ENCODE peak calls at places on chromosomes 3 and 15, in eight cellular contexts. O, Z, W, F, Q, B, E and U are unnamed samples.

GRCh38 chr3:45547764-45548683 is 46.5 kb upstream of the LIMD1 start:
- DNase-seq in O (no peak), Z (no peak), W (no peak), F (no peak), Q (peak; percentile 98), B (no peak), E (peak; percentile 51), U (peak; percentile 40)

GRCh38 chr15:40308844-40309189 is 1.1 kb upstream of the PLCB2 start:
- DNase-seq in O (no peak), Z (peak; percentile 33), W (no peak), F (no peak), Q (no peak), B (no peak), E (no peak), U (peak; percentile 91)

GRCh38 chr15:66115568-66116206 is 137.9 kb downstream of the MEGF11 start:
- DNase-seq in O (peak; percentile 31), Z (no peak), W (no peak), F (no peak), Q (no peak), B (peak; percentile 25), E (no peak), U (no peak)

GRCh38 chr3:54599741-54600140 is 328.1 kb downstream of the LRTM1 start:
- DNase-seq in O (no peak), Z (no peak), W (no peak), F (no peak), Q (no peak), B (no peak), E (no peak), U (no peak)

GRCh38 chr3:179421500-179421899 is 29.8 kb downstream of the GNB4 start:
- DNase-seq in O (peak; percentile 9), Z (no peak), W (peak; percentile 65), F (no peak), Q (no peak), B (no peak), E (no peak), U (peak; percentile 10)

GRCh38 chr3:24943961-24944360 is 449.3 kb upstream of the THRB start:
- DNase-seq in O (no peak), Z (no peak), W (no peak), F (no peak), Q (no peak), B (no peak), E (no peak), U (no peak)

GRCh38 chr15:94579261-94579660 is 347.9 kb downstream of the MCTP2 start:
- DNase-seq in O (no peak), Z (no peak), W (no peak), F (no peak), Q (no peak), B (no peak), E (no peak), U (no peak)

GRCh38 chr3:143366672-143367071 is 247.1 kb downstream of the CHST2 start:
- DNase-seq in O (no peak), Z (no peak), W (no peak), F (no peak), Q (no peak), B (no peak), E (no peak), U (peak; percentile 45)

GRCh38 chr15:67070150-67070549 is 4.7 kb downstream of the SMAD3 start:
- DNase-seq in O (no peak), Z (no peak), W (no peak), F (no peak), Q (no peak), B (no peak), E (no peak), U (no peak)

GRCh38 chr3:12479919-12480425 is 4.3 kb upstream of the TSEN2 start:
- DNase-seq in O (peak; percentile 84), Z (no peak), W (peak; percentile 64), F (no peak), Q (no peak), B (peak; percentile 86), E (no peak), U (peak; percentile 67)

GRCh38 chr3:52051444-52051843 is 4.9 kb downstream of the DUSP7 start:
- DNase-seq in O (no peak), Z (no peak), W (no peak), F (no peak), Q (no peak), B (no peak), E (no peak), U (no peak)

GRCh38 chr15:61390138-61390537 is 161.0 kb upstream of the RORA start:
- DNase-seq in O (no peak), Z (no peak), W (no peak), F (no peak), Q (no peak), B (no peak), E (no peak), U (no peak)

GRCh38 chr3:160135850-160136249 is 89.4 kb upstream of the C3orf80 start:
- DNase-seq in O (no peak), Z (no peak), W (no peak), F (no peak), Q (no peak), B (no peak), E (no peak), U (no peak)

GRCh38 chr15:67832031-67832551 is 6.8 kb downstream of the SKOR1 start:
- DNase-seq in O (peak; percentile 38), Z (no peak), W (no peak), F (no peak), Q (no peak), B (no peak), E (no peak), U (peak; percentile 59)

GRCh38 chr3:125055913-125056705 is at the start of gene HEG1:
- DNase-seq in O (peak; percentile 80), Z (peak; percentile 77), W (peak; percentile 90), F (peak; percentile 56), Q (no peak), B (peak; percentile 85), E (peak; percentile 24), U (peak; percentile 66)

GRCh38 chr3:160447544-160447943 is 2.0 kb downstream of the TRIM59 start:
- DNase-seq in O (no peak), Z (no peak), W (no peak), F (no peak), Q (no peak), B (no peak), E (no peak), U (no peak)

GRCh38 chr15:65339436-65339835 is 35.0 kb downstream of the RNU5B-1 start:
- DNase-seq in O (no peak), Z (no peak), W (no peak), F (no peak), Q (no peak), B (no peak), E (no peak), U (no peak)

GRCh38 chr3:165783383-165783782 is 53.8 kb downstream of the BCHE start:
- DNase-seq in O (no peak), Z (no peak), W (no peak), F (no peak), Q (no peak), B (no peak), E (no peak), U (no peak)

GRCh38 chr15:80660114-80660513 is 35.0 kb upstream of the ABHD17C start:
- DNase-seq in O (peak; percentile 80), Z (no peak), W (peak; percentile 31), F (no peak), Q (no peak), B (no peak), E (no peak), U (no peak)

GRCh38 chr3:49914906-49915305 is 11.2 kb upstream of the MST1R start:
- DNase-seq in O (no peak), Z (no peak), W (no peak), F (no peak), Q (no peak), B (no peak), E (no peak), U (no peak)

DNA sequence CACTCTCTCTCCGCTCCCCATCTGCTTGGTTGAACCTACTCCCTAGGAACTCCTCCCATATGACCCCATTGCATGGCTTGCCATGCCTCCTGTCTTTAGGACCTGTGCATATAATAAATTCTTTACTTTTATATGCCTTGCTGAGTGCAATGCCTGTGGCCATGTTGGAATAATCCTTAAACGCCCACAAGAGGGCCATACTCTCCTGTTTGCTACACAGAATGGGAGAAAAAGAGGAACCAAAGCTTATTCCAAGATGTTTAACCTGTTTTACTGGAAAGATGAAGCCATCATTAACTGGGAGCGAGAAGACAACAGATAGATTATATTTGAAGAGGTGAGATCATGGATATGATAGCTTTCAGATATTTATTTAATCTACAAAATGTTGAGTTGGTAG is 1097.8 kb downstream of the NAALADL2 start:
- DNase-seq in O (no peak), Z (no peak), W (no peak), F (no peak), Q (no peak), B (no peak), E (peak; percentile 5), U (peak; percentile 14)
- TF ChIP-seq CTCF in O (no peak), Z (no peak), W (no peak), F (no peak), Q (peak; percentile 34), B (no peak), E (peak; percentile 44), U (no peak)

GRCh38 chr15:92653836-92654524 is 1.6 kb downstream of the FAM174B start:
- DNase-seq in O (peak; percentile 63), Z (no peak), W (peak; percentile 50), F (no peak), Q (no peak), B (peak; percentile 68), E (no peak), U (no peak)
- TF ChIP-seq CTCF in O (no peak), Z (no peak), W (no peak), F (no peak), Q (no peak), B (no peak), E (no peak), U (no peak)

DNA sequence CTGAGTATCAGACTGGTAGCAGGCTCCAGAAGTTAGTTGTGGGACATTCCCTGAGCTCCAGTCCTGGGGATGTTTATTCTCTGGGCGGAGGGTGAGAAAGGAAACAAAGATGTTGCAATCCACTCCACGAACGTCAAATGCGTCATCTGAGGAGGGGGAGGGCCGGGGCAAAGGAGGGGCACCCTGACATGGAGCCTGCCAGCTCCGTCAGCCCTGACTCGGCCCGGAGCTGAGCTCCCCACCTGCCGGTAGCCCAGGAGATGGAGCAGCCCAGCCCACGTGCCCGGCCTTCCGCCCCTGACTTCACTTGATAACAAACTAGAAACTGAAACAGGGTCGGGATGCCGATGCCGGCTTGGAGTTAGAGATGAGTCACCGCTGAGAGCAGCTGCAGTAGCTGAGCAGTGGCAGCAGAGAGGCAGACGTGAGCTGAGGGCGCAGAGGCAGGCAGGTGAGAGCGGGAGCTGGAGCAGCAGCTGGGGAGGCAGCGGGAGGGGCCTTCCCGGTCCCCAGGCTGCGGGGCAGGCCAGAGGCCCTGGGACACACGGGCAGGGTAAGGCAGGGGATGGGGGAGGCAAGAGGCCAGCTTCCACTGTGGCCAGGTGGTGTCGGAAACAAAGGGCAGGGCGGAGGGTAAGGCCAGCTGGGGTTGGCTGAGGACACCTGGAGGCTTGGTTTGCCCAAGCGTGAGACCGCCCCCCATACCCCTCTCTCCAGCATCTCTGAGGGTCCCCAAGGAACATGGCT is at the start of gene ISG20:
- DNase-seq in O (peak; percentile 92), Z (peak; percentile 96), W (peak; percentile 64), F (peak; percentile 93), Q (peak; percentile 85), B (peak; percentile 94), E (peak; percentile 87), U (peak; percentile 92)
- TF ChIP-seq CTCF in O (peak; percentile 56), Z (peak; percentile 63), W (peak; percentile 47), F (no peak), Q (peak; percentile 32), B (peak; percentile 18), E (peak; percentile 36), U (peak; percentile 31)

DNA sequence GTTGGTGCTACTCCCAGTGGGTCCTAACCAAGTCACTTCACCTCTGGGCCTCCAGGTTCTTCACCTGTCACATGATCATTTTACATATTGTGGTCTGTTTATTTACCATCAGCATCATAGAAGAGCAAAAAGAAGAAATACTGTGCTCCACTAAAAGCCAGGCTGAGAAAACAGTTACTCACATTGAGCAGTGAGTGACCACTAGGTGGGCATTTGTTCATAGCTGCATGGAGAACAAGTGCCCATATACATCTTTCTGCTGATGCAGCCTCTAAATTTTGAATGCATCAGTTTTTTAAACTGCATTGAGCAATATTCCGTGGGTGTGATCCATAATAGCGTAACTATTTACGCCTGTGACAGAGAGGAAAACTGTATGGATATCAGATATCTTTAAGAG is 76.2 kb downstream of the DCUN1D1 start:
- DNase-seq in O (no peak), Z (no peak), W (no peak), F (no peak), Q (no peak), B (no peak), E (no peak), U (no peak)
- TF ChIP-seq CTCF in O (no peak), Z (no peak), W (no peak), F (no peak), Q (no peak), B (no peak), E (no peak), U (no peak)